ENCODE peak calls at places on chromosomes 5 and 9, in eight cellular contexts. R, L, T, Y, H, F, M and D are unnamed samples.

GRCh38 chr5:59436364-59437158 is 457.0 kb downstream of the PDE4D start:
- DNase-seq in T (no peak), L (no peak), R (no peak), H (no peak), M (no peak), Y (no peak), F (no peak), D (no peak)

GRCh38 chr9:20658677-20659473 is 25.2 kb upstream of the FOCAD start:
- DNase-seq in T (no peak), H (peak; percentile 10), Y (no peak), R (no peak), L (no peak), F (peak; percentile 23), M (peak; percentile 47), D (no peak)

GRCh38 chr5:110514030-110514429 is 212.4 kb downstream of the TMEM232 start:
- DNase-seq in F (no peak), T (no peak), L (no peak), Y (no peak), M (no peak), H (no peak), R (no peak), D (no peak)

GRCh38 chr5:157497875-157498611 is 38.0 kb downstream of the NIPAL4 start:
- DNase-seq in R (no peak), F (no peak), H (no peak), Y (no peak), L (no peak), M (no peak), T (no peak), D (no peak)

GRCh38 chr5:159101689-159102088 is 2.0 kb upstream of the EBF1 start:
- DNase-seq in F (no peak), H (no peak), T (no peak), M (no peak), L (no peak), Y (no peak), R (no peak), D (no peak)

GRCh38 chr9:70954126-70954525 is 167.3 kb downstream of the TRPM3 start:
- DNase-seq in R (peak; percentile 4), M (peak; percentile 48), F (peak; percentile 29), Y (no peak), L (no peak), T (no peak), H (peak; percentile 96), D (peak; percentile 54)

GRCh38 chr9:21692390-21692789 is 110.0 kb upstream of the MTAP start:
- DNase-seq in Y (no peak), R (no peak), F (no peak), M (no peak), T (no peak), L (no peak), H (no peak), D (no peak)

GRCh38 chr9:103245369-103245768 is 250.2 kb downstream of the CYLC2 start:
- DNase-seq in R (no peak), L (no peak), T (no peak), Y (no peak), F (peak; percentile 7), H (no peak), M (no peak), D (peak; percentile 98)

GRCh38 chr9:80231847-80232246 is 660.1 kb downstream of the TLE4 start:
- DNase-seq in H (no peak), F (no peak), R (no peak), M (no peak), Y (no peak), T (no peak), L (no peak), D (no peak)
- H3K4me3 ChIP-seq in H (no peak overlapping the region), F (no peak overlapping the region), R (no peak overlapping the region), M (no peak overlapping the region), Y (no peak overlapping the region), T (no peak overlapping the region), L (no peak overlapping the region), D (no peak overlapping the region)

GRCh38 chr5:10946050-10946449 is 185.0 kb upstream of the DAP start:
- DNase-seq in R (no peak), M (no peak), H (no peak), T (no peak), Y (no peak), F (no peak), L (no peak), D (no peak)
- H3K4me1 ChIP-seq in R (no peaks in the 10 kb centered on the region), M (no peaks in the 10 kb centered on the region), H (no peaks in the 10 kb centered on the region), T (no peaks in the 10 kb centered on the region), Y (no peaks in the 10 kb centered on the region), F (no peaks in the 10 kb centered on the region), L (no peaks in the 10 kb centered on the region), D (no peaks in the 10 kb centered on the region)

GRCh38 chr5:150034677-150035076 is 34.1 kb downstream of the HMGXB3 start:
- DNase-seq in F (no peak), L (no peak), H (peak; percentile 93), M (no peak), R (no peak), T (no peak), Y (no peak), D (no peak)

GRCh38 chr5:150038547-150038946 is 38.0 kb downstream of the HMGXB3 start:
- DNase-seq in Y (no peak), M (no peak), F (no peak), R (no peak), L (no peak), T (no peak), H (no peak), D (no peak)

GRCh38 chr5:150033334-150033733 is 32.8 kb downstream of the HMGXB3 start:
- DNase-seq in L (no peak), Y (no peak), R (no peak), T (no peak), H (no peak), M (no peak), F (no peak), D (no peak)

GRCh38 chr5:150035139-150035893 is 34.8 kb downstream of the HMGXB3 start:
- DNase-seq in Y (no peak), H (no peak), F (no peak), T (no peak), M (no peak), L (no peak), R (no peak), D (no peak)

GRCh38 chr5:150036513-150036912 is 36.0 kb downstream of the HMGXB3 start:
- DNase-seq in H (peak; percentile 99), R (peak; percentile 27), M (peak; percentile 94), L (peak; percentile 54), T (no peak), Y (no peak), F (no peak), D (no peak)
- H3K36me3 ChIP-seq in H (peaks cover 63% of the 10 kb centered on the region), R (peaks cover 13% of the 10 kb centered on the region), M (peaks cover 54% of the 10 kb centered on the region), L (no peaks in the 10 kb centered on the region), T (no peaks in the 10 kb centered on the region), Y (peaks cover 100% of the 10 kb centered on the region), F (peaks cover 50% of the 10 kb centered on the region), D (peaks cover 85% of the 10 kb centered on the region)

GRCh38 chr5:170861855-170862766 is at the start of gene RANBP17:
- DNase-seq in H (peak; percentile 55), R (peak; percentile 90), T (peak; percentile 47), Y (peak; percentile 57), L (no peak), F (peak; percentile 89), M (peak; percentile 58), D (no peak)
- H3K4me3 ChIP-seq in H (peak within 1 kb of the TSS; percentile 76), R (peak within 1 kb of the TSS; percentile 78), T (peak within 1 kb of the TSS; percentile 51), Y (peak within 1 kb of the TSS; percentile 81), L (peak within 1 kb of the TSS; percentile 52), F (peak within 1 kb of the TSS; percentile 51), M (peak within 1 kb of the TSS; percentile 53), D (no peak within 1 kb of the TSS)

DNA sequence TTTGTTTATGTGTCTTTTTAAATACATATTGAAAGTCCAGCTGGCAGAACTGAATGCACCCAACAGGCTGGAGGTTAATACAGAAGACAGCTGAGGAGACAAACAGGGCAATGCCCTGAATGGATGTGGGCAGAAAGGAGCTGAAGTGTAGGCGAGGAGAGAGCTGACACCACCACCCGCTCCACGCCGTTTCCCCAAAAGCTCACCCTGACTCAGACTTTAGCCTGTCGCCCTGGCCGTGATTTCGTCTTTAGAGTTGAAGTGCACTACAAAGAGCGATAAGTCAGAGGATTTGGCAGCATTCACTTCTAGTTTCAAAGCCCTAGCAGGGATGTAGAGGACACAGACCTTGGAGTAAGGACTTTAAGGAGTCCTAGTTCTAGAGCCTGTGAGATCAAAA is 2.2 kb upstream of the ERAP1 start:
- DNase-seq in L (no peak), R (no peak), Y (peak; percentile 13), H (peak; percentile 27), M (no peak), F (no peak), T (no peak), D (no peak)
- H3K4me1 ChIP-seq in L (peaks cover 11% of the 10 kb centered on the region), R (peaks cover 24% of the 10 kb centered on the region), Y (peaks cover 9% of the 10 kb centered on the region), H (peaks cover 5% of the 10 kb centered on the region), M (peaks cover 23% of the 10 kb centered on the region), F (no peaks in the 10 kb centered on the region), T (no peaks in the 10 kb centered on the region), D (peaks cover 9% of the 10 kb centered on the region)

DNA sequence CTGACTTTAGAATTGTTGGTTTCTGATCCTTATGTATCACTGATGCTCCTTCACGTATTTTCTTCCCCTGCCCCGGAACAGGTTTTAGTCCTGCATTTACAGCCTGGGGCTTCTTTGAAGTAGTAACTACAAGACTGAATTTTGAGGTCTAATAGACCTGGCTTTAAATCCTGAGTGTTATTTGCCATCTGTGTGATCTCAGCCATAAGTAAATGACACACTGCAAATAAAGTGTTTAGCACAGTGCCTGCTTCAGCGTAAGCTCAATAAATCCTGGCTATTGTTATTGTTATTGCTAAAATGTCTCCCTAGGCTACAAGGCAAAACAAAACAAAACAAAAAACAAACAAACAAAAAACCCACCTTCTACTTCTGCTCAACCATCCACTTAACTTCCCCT is 15.6 kb upstream of the LHX6 start:
- DNase-seq in T (no peak), H (no peak), M (no peak), L (no peak), R (no peak), F (no peak), Y (no peak), D (no peak)
- H3K36me3 ChIP-seq in T (no peaks in the 10 kb centered on the region), H (peaks cover 57% of the 10 kb centered on the region), M (peaks cover 34% of the 10 kb centered on the region), L (peaks cover 5% of the 10 kb centered on the region), R (peaks cover 1% of the 10 kb centered on the region), F (peaks cover 70% of the 10 kb centered on the region), Y (peaks cover 99% of the 10 kb centered on the region), D (peaks cover 48% of the 10 kb centered on the region)